ENCODE peak calls at places on chromosome 20, in four cellular contexts. Z is nephron progenitor cell; E is kidney tubule cell; F is activated CD4-positive, alpha-beta T cell treated with anti-CD3 and anti-CD28 coated beads, Interleukin-2, amount 50 U/mL, for 24 hours. B is an unnamed sample.
A peak's percentile ranks its signal among the peaks of the same experiment; 100 is the strongest.

GRCh38 chr20:2804921-2805681 is 4.7 kb upstream of the CPXM1 start:
- DNase-seq in E (no peak), Z (peak; percentile 53), F (no peak), B (peak; percentile 40)

GRCh38 chr20:4234128-4234527 is 218.8 kb upstream of the RNF24 start:
- DNase-seq in E (peak; percentile 22), F (no peak), Z (no peak), B (no peak)

GRCh38 chr20:57547250-57547649 is 13.7 kb upstream of the PCK1 start:
- DNase-seq in Z (no peak), F (no peak), E (peak; percentile 23), B (no peak)

GRCh38 chr20:43829951-43830690 is 84.5 kb upstream of the TOX2 start:
- DNase-seq in E (no peak), Z (no peak), F (no peak), B (no peak)

GRCh38 chr20:45157977-45158376 is 16.7 kb upstream of the PI3 start:
- DNase-seq in E (peak; percentile 69), F (no peak), Z (no peak), B (no peak)

GRCh38 chr20:48776306-48776705 is 51.5 kb downstream of the PREX1 start:
- DNase-seq in E (peak; percentile 23), F (no peak), Z (no peak), B (no peak)

GRCh38 chr20:51368461-51369211 is 173.9 kb downstream of the NFATC2 start:
- DNase-seq in E (no peak), Z (no peak), F (no peak), B (no peak)

GRCh38 chr20:32742322-32743236 is 688 bp downstream of the COMMD7 start:
- DNase-seq in F (no peak), Z (no peak), E (no peak), B (peak; percentile 25)

GRCh38 chr20:63254536-63255384 is 497 bp upstream of the NKAIN4 start:
- DNase-seq in E (no peak), Z (peak; percentile 63), F (no peak), B (peak; percentile 79)